ENCODE peak calls at places on chromosomes 2 and 18, in six cellular contexts. U is activated CD4-positive, alpha-beta T cell treated with anti-CD3 and anti-CD28 coated beads, Interleukin-2, amount 50 U/mL, for 1 hour; K is Right ventricle myocardium superior; S is MCF 10A; F is lung microvascular endothelial cell; P is hepatocyte. J is an unnamed sample.

GRCh38 chr2:9809448-9810088 is 33.7 kb upstream of the TAF1B start:
- DNase-seq in K (peak; percentile 26), S (no peak), F (no peak), P (no peak), U (no peak), J (no peak)

GRCh38 chr18:10128906-10129305 is 215.1 kb downstream of the VAPA start:
- DNase-seq in U (no peak), S (no peak), P (peak; percentile 35), F (no peak), K (no peak), J (no peak)

GRCh38 chr2:109423556-109424359 is 190.0 kb downstream of the SEPTIN10 start:
- DNase-seq in K (no peak), P (no peak), S (no peak), F (no peak), U (no peak), J (no peak)

GRCh38 chr2:210072922-210073509 is 70.6 kb downstream of the RPE start:
- DNase-seq in F (peak; percentile 58), K (no peak), P (peak; percentile 29), S (peak; percentile 57), U (no peak), J (no peak)

GRCh38 chr2:74037379-74037860 is 52.7 kb downstream of the TET3 start:
- DNase-seq in S (no peak), P (no peak), U (no peak), F (no peak), K (no peak), J (no peak)

GRCh38 chr18:31401156-31402025 is 24.8 kb downstream of the DSG4 start:
- DNase-seq in K (no peak), U (no peak), S (no peak), P (peak; percentile 36), F (no peak), J (no peak)

GRCh38 chr18:59428018-59428417 is 69.0 kb upstream of the LMAN1 start:
- DNase-seq in S (no peak), U (no peak), P (no peak), K (no peak), F (no peak), J (no peak)

GRCh38 chr2:209519271-209519670 is 95.4 kb downstream of the MAP2 start:
- DNase-seq in S (no peak), P (no peak), U (no peak), F (no peak), K (no peak), J (no peak)

GRCh38 chr2:55365303-55365702 is 54.4 kb downstream of the CCDC88A start:
- DNase-seq in P (no peak), F (no peak), U (no peak), S (no peak), K (no peak), J (no peak)

GRCh38 chr2:111905990-111906735 is 7.8 kb downstream of the MERTK start:
- DNase-seq in U (no peak), P (no peak), S (peak; percentile 30), F (peak; percentile 33), K (no peak), J (no peak)

GRCh38 chr18:12656671-12657047 is 1.2 kb downstream of the SPIRE1 start:
- DNase-seq in K (no peak), U (no peak), S (no peak), P (no peak), F (peak; percentile 52), J (no peak)

GRCh38 chr2:187497858-187498463 is 49.9 kb upstream of the CALCRL start:
- DNase-seq in U (no peak), P (no peak), K (no peak), S (peak; percentile 31), F (no peak), J (no peak)

GRCh38 chr18:10059610-10060468 is 146.0 kb downstream of the VAPA start:
- DNase-seq in F (no peak), S (no peak), U (no peak), K (peak; percentile 56), P (peak; percentile 32), J (no peak)

GRCh38 chr18:74742573-74742972 is 144.9 kb downstream of the ZNF407 start:
- DNase-seq in K (no peak), S (no peak), U (no peak), F (no peak), P (no peak), J (no peak)

GRCh38 chr2:176130153-176130916 is 830 bp downstream of the HOXD8 start:
- DNase-seq in U (no peak), P (peak; percentile 57), K (no peak), S (no peak), F (peak; percentile 86), J (no peak)

GRCh38 chr18:29305516-29305915 is 1128.6 kb upstream of the CDH2 start:
- DNase-seq in F (no peak), U (no peak), P (no peak), S (no peak), K (no peak), J (no peak)

GRCh38 chr2:240620149-240620731 is 5.0 kb upstream of the GPR35 start:
- DNase-seq in U (no peak), K (peak; percentile 29), P (no peak), S (no peak), F (no peak), J (no peak)

GRCh38 chr18:22551536-22552151 is 133.9 kb upstream of the CTAGE1 start:
- DNase-seq in F (peak; percentile 87), K (no peak), S (peak; percentile 90), P (no peak), U (no peak), J (no peak)

GRCh38 chr2:186551323-186552050 is 38.4 kb upstream of the ITGAV start:
- DNase-seq in S (no peak), P (no peak), U (no peak), F (no peak), K (no peak), J (no peak)

GRCh38 chr2:13218205-13218604 is 501.5 kb downstream of the TRIB2 start:
- DNase-seq in S (no peak), F (no peak), K (no peak), P (no peak), U (no peak), J (no peak)

GRCh38 chr2:223950448-223951347 is 5.6 kb upstream of the WDFY1 start:
- DNase-seq in F (no peak), K (no peak), P (no peak), U (no peak), S (peak; percentile 41), J (no peak)

GRCh38 chr2:23871206-23871605 is 55.7 kb downstream of the ATAD2B start:
- DNase-seq in K (no peak), S (no peak), P (no peak), F (no peak), U (no peak), J (no peak)

GRCh38 chr2:96505231-96505889 is at the start of gene NEURL3:
- DNase-seq in U (no peak), F (peak; percentile 63), K (no peak), S (peak; percentile 73), P (peak; percentile 82), J (no peak)

GRCh38 chr2:230874456-230874855 is 9.7 kb downstream of the ITM2C start:
- DNase-seq in S (no peak), U (no peak), P (no peak), F (no peak), K (peak; percentile 35), J (no peak)

GRCh38 chr2:118249531-118249930 is 161.3 kb downstream of the INSIG2 start:
- DNase-seq in P (no peak), U (no peak), S (peak; percentile 67), F (no peak), K (no peak), J (no peak)

GRCh38 chr2:71531522-71532047 is 78.2 kb downstream of the DYSF start:
- DNase-seq in U (no peak), P (peak; percentile 25), F (peak; percentile 35), S (peak; percentile 58), K (no peak), J (no peak)

GRCh38 chr2:55885129-55885943 is 38.2 kb downstream of the EFEMP1 start:
- DNase-seq in P (peak; percentile 38), S (peak; percentile 91), F (peak; percentile 90), U (no peak), K (no peak), J (no peak)

GRCh38 chr2:182924311-182924710 is 57.9 kb upstream of the FRZB start:
- DNase-seq in F (peak; percentile 34), K (no peak), S (peak; percentile 62), P (no peak), U (no peak), J (no peak)

GRCh38 chr2:237143676-237144440 is 58.2 kb downstream of the COPS8 start:
- DNase-seq in S (peak; percentile 87), F (no peak), P (no peak), U (no peak), K (no peak), J (no peak)

GRCh38 chr2:143397886-143398614 is 268.8 kb downstream of the ARHGAP15 start:
- DNase-seq in F (no peak), P (no peak), K (no peak), U (no peak), S (peak; percentile 67), J (no peak)

GRCh38 chr2:98560256-98560771 is 48.0 kb downstream of the COA5 start:
- DNase-seq in K (peak; percentile 65), U (no peak), S (peak; percentile 83), F (no peak), P (peak; percentile 33), J (no peak)

GRCh38 chr2:88071365-88071764 is 3.7 kb downstream of the SMYD1 start:
- DNase-seq in P (no peak), F (no peak), S (no peak), U (no peak), K (no peak), J (no peak)

GRCh38 chr18:50287028-50287440 is 458 bp downstream of the CXXC1 start:
- DNase-seq in S (no peak), K (no peak), P (no peak), F (peak; percentile 14), U (no peak), J (no peak)

GRCh38 chr2:29228276-29228675 is 113.1 kb downstream of the CLIP4 start:
- DNase-seq in U (no peak), K (no peak), F (no peak), S (no peak), P (no peak), J (no peak)

GRCh38 chr2:47602996-47603395 is 179.9 kb upstream of the MSH6 start:
- DNase-seq in U (no peak), S (peak; percentile 34), P (peak; percentile 36), K (no peak), F (no peak), J (no peak)

GRCh38 chr18:77267957-77268356 is 18.3 kb downstream of the GALR1 start:
- DNase-seq in S (no peak), P (no peak), K (no peak), F (no peak), U (no peak), J (no peak)

GRCh38 chr18:26568513-26568912 is 20.2 kb upstream of the KCTD1 start:
- DNase-seq in S (no peak), F (no peak), K (no peak), P (no peak), U (no peak), J (no peak)